ENCODE peak calls at places on chromosome 19, in seven cellular contexts. B, J, M, V, R, N and A are unnamed samples.

GRCh38 chr19:2813235-2814160 is 6.2 kb upstream of the ZNF554 start:
- DNase-seq in R (peak; percentile 35), J (no peak), V (no peak), B (no peak), N (peak; percentile 31), M (peak; percentile 32), A (no peak)

GRCh38 chr19:1577929-1578618 is 9.9 kb upstream of the MEX3D start:
- DNase-seq in J (no peak), R (no peak), B (no peak), V (no peak), M (no peak), N (no peak), A (no peak)

GRCh38 chr19:16371540-16371986 is 46.9 kb downstream of the KLF2 start:
- DNase-seq in V (no peak), M (no peak), N (no peak), B (no peak), J (no peak), R (no peak), A (no peak)

GRCh38 chr19:18173054-18173571 is 500 bp upstream of the IFI30 start:
- DNase-seq in M (no peak), B (no peak), V (no peak), N (peak; percentile 32), R (no peak), J (peak; percentile 46), A (no peak)

GRCh38 chr19:45179063-45179847 is 671 bp downstream of the BLOC1S3 start:
- DNase-seq in R (no peak), J (peak; percentile 52), N (peak; percentile 21), M (no peak), B (peak; percentile 17), V (no peak), A (no peak)

GRCh38 chr19:56477429-56478338 is 539 bp upstream of the ZNF667 start:
- DNase-seq in J (peak; percentile 95), B (peak; percentile 91), V (peak; percentile 86), R (peak; percentile 81), M (peak; percentile 97), N (peak; percentile 52), A (peak; percentile 90)

GRCh38 chr19:49165111-49165750 is 7.6 kb downstream of the TRPM4 start:
- DNase-seq in R (no peak), J (no peak), N (no peak), V (no peak), M (no peak), B (no peak), A (no peak)

GRCh38 chr19:17873661-17874422 is 2.1 kb downstream of the SLC5A5 start:
- DNase-seq in B (no peak), M (peak; percentile 84), V (peak; percentile 91), J (peak; percentile 30), R (peak; percentile 91), N (peak; percentile 77), A (peak; percentile 72)

GRCh38 chr19:30391052-30391451 is 18.9 kb downstream of the ZNF536 start:
- DNase-seq in V (no peak), M (no peak), J (no peak), R (no peak), N (no peak), B (no peak), A (no peak)

GRCh38 chr19:33398361-33399060 is 25.0 kb downstream of the CEBPG start:
- DNase-seq in V (no peak), N (no peak), R (no peak), B (no peak), M (no peak), J (no peak), A (no peak)

GRCh38 chr19:41880329-41880708 is 2.7 kb upstream of the ARHGEF1 start:
- DNase-seq in R (no peak), B (no peak), V (no peak), J (no peak), M (no peak), N (no peak), A (no peak)

GRCh38 chr19:11223208-11223607 is 16.2 kb upstream of the ANGPTL8 start:
- DNase-seq in B (no peak), R (no peak), M (no peak), J (no peak), V (no peak), N (no peak), A (no peak)

GRCh38 chr19:5205937-5206750 is 134.5 kb downstream of the PTPRS start:
- DNase-seq in M (no peak), J (no peak), R (no peak), V (no peak), B (no peak), N (no peak), A (no peak)
- H3K18ac ChIP-seq in M (no peak overlapping the region), J (no peak overlapping the region), R (no peak overlapping the region), V (no peak overlapping the region), B (no peak overlapping the region), N (no peak overlapping the region), A (no peak overlapping the region)

GRCh38 chr19:8722032-8722431 is 598 bp downstream of the OR2Z1 start:
- DNase-seq in V (no peak), M (no peak), B (no peak), J (no peak), R (no peak), N (no peak), A (no peak)

GRCh38 chr19:8721334-8721733 is at the start of gene OR2Z1:
- DNase-seq in N (no peak), M (no peak), V (no peak), J (no peak), R (no peak), B (no peak), A (no peak)

GRCh38 chr19:8724276-8724675 is 2.8 kb downstream of the OR2Z1 start:
- DNase-seq in B (no peak), J (no peak), N (no peak), R (no peak), M (no peak), V (no peak), A (no peak)
- H3K18ac ChIP-seq in B (no peak overlapping the region), J (no peak overlapping the region), N (no peak overlapping the region), R (no peak overlapping the region), M (no peak overlapping the region), V (no peak overlapping the region), A (no peak overlapping the region)

DNA sequence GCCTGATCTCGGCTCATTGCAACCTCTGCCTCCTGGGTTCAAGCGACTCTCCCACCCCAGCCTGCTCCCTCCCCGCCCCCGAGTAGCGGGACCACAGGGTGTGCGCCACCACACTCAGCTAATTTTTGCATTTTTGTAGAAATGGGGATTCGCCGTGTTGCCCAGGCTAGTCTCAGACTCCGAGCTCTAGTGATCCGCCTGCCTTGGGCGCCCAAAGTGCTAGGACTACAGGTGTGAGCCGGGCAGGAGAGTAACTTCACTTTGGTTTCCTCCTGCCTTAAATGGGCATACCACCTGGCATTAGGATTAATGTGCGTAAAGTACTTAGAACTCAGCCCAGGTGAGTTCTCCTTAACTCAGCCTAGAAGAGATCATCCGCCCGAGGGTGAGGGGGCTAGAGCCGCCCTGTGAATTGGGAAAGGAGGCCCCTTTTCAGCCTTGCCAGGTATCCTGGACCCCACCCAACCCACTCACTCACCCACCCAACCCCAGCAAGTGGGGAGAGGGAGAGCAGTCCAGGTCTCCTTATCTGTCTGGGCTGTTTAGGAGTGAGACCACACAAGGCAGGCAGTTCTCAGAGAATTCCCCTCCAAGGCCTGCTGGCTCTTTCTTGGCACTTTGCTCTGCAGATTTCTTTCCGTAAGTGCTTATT is 1.3 kb upstream of the ZFP36 start:
- DNase-seq in V (no peak), M (no peak), R (no peak), N (no peak), J (peak; percentile 52), B (no peak), A (no peak)
- H3K18ac ChIP-seq in V (peak overlapping the region; percentile 15), M (no peak overlapping the region), R (no peak overlapping the region), N (no peak overlapping the region), J (peak overlapping the region; percentile 58), B (no peak overlapping the region), A (peak overlapping the region; percentile 7)

GRCh38 chr19:32313866-32314265 is 31.5 kb upstream of the ZNF507 start:
- DNase-seq in N (no peak), J (no peak), B (no peak), V (no peak), M (no peak), R (no peak), A (no peak)

GRCh38 chr19:32322541-32322940 is 22.9 kb upstream of the ZNF507 start:
- DNase-seq in N (no peak), V (no peak), R (peak; percentile 32), B (no peak), M (no peak), J (no peak), A (no peak)

GRCh38 chr19:32316034-32316433 is 29.4 kb upstream of the ZNF507 start:
- DNase-seq in N (no peak), J (no peak), V (peak; percentile 54), M (peak; percentile 63), B (no peak), R (no peak), A (no peak)

GRCh38 chr19:32318884-32319520 is 26.4 kb upstream of the ZNF507 start:
- DNase-seq in V (peak; percentile 80), N (peak; percentile 85), M (peak; percentile 92), R (peak; percentile 73), B (no peak), J (peak; percentile 25), A (peak; percentile 49)

GRCh38 chr19:32317045-32317444 is 28.4 kb upstream of the ZNF507 start:
- DNase-seq in N (no peak), R (no peak), V (no peak), M (peak; percentile 13), B (no peak), J (no peak), A (no peak)
- H3K18ac ChIP-seq in N (no peak overlapping the region), R (no peak overlapping the region), V (no peak overlapping the region), M (no peak overlapping the region), B (no peak overlapping the region), J (no peak overlapping the region), A (no peak overlapping the region)

DNA sequence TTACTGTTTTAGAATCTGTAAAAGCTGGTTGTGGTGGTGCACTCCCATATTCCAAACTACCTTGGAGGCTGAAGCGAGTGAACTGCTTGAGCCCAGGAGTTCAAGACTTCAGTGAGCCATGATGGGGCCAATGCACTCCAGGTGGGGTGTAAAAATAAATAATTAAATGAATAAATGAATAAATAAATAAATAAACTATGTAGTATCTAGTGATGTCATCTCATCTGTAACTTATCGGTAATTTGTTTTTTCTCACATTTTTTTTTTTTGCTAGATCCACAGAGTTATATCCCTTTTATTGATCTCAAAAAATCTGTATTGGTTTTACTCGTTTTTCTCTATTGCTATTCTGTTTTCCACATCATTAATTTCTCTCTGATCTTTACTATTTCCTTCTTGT is 5.0 kb downstream of the SCGB2B2 start:
- DNase-seq in V (no peak), N (no peak), R (no peak), M (no peak), B (no peak), J (no peak), A (no peak)
- H3K18ac ChIP-seq in V (no peak overlapping the region), N (no peak overlapping the region), R (no peak overlapping the region), M (no peak overlapping the region), B (no peak overlapping the region), J (no peak overlapping the region), A (no peak overlapping the region)

GRCh38 chr19:38880882-38881609 is 3.0 kb upstream of the RINL start:
- DNase-seq in B (no peak), R (no peak), N (no peak), V (no peak), J (no peak), M (no peak), A (no peak)
- H3K18ac ChIP-seq in B (no peak overlapping the region), R (no peak overlapping the region), N (no peak overlapping the region), V (no peak overlapping the region), J (no peak overlapping the region), M (no peak overlapping the region), A (peak overlapping the region; percentile 76)

GRCh38 chr19:51108066-51108804 is at the start of gene CTU1:
- DNase-seq in N (peak; percentile 99), M (peak; percentile 100), R (peak; percentile 94), J (peak; percentile 99), V (peak; percentile 99), B (peak; percentile 99), A (peak; percentile 98)
- H3K18ac ChIP-seq in N (no peak within 1 kb of the TSS), M (no peak within 1 kb of the TSS), R (no peak within 1 kb of the TSS), J (peak within 1 kb of the TSS; percentile 64), V (peak within 1 kb of the TSS; percentile 56), B (no peak within 1 kb of the TSS), A (no peak within 1 kb of the TSS)